ENCODE peak calls at places on chromosomes 4 and X, in five cellular contexts. G, T, J, E and V are unnamed samples.

GRCh38 chr4:126071346-126072333 is 756.9 kb downstream of the FAT4 start:
- DNase-seq in G (no peak), T (peak), J (no peak), E (no peak), V (no peak)

GRCh38 chr4:164337219-164337944 is 416.5 kb upstream of the SMIM31 start:
- DNase-seq in G (no peak), T (no peak), J (no peak), E (no peak), V (no peak)

GRCh38 chr4:98617358-98618047 is 40.9 kb downstream of the TSPAN5 start:
- DNase-seq in G (no peak), T (no peak), J (no peak), E (no peak), V (no peak)

GRCh38 chr4:80989921-80990544 is 40.5 kb upstream of the BMP3 start:
- DNase-seq in G (peak), T (peak), J (no peak), E (no peak), V (no peak)

GRCh38 chrX:69630147-69630546 is 14.2 kb downstream of the EDA start:
- DNase-seq in G (no peak), T (no peak), J (no peak), E (no peak), V (no peak)

GRCh38 chrX:84477114-84477513 is 25.1 kb downstream of the HDX start:
- DNase-seq in G (no peak), T (no peak), J (no peak), E (no peak), V (no peak)

GRCh38 chr4:79078339-79078738 is 139.1 kb upstream of the PAQR3 start:
- DNase-seq in G (no peak), T (peak), J (no peak), E (no peak), V (no peak)

GRCh38 chr4:177717407-177717806 is 275.2 kb upstream of the AGA start:
- DNase-seq in G (no peak), T (no peak), J (no peak), E (no peak), V (no peak)

GRCh38 chr4:172892300-172892699 is 276.3 kb upstream of the GALNT7 start:
- DNase-seq in G (peak), T (no peak), J (no peak), E (no peak), V (no peak)

GRCh38 chrX:119870626-119871131 is 854 bp downstream of the RNF113A start:
- DNase-seq in G (peak), T (peak), J (no peak), E (no peak), V (no peak)

GRCh38 chr4:142850478-142850877 is 4.4 kb upstream of the INPP4B start:
- DNase-seq in G (no peak), T (no peak), J (no peak), E (no peak), V (no peak)

GRCh38 chr4:130468340-130468739 is 1372.4 kb downstream of the C4orf33 start:
- DNase-seq in G (no peak), T (no peak), J (no peak), E (no peak), V (no peak)

GRCh38 chrX:28595346-28595745 is 8.1 kb downstream of the IL1RAPL1 start:
- DNase-seq in G (no peak), T (no peak), J (no peak), E (no peak), V (no peak)

GRCh38 chr4:111214371-111214770 is 591.5 kb upstream of the PITX2 start:
- DNase-seq in G (no peak), T (no peak), J (no peak), E (no peak), V (no peak)

GRCh38 chr4:38490753-38491446 is 173.1 kb upstream of the KLF3 start:
- DNase-seq in G (no peak), T (no peak), J (no peak), E (no peak), V (no peak)

GRCh38 chrX:150036641-150037040 is 98.3 kb upstream of the EOLA2 start:
- DNase-seq in G (no peak), T (no peak), J (no peak), E (no peak), V (no peak)

GRCh38 chr4:15331930-15332329 is 95.9 kb upstream of the C1QTNF7 start:
- DNase-seq in G (no peak), T (no peak), J (no peak), E (no peak), V (no peak)

GRCh38 chrX:1592128-1592862 is 891 bp downstream of the AKAP17A start:
- DNase-seq in G (peak), T (peak), J (no peak), E (no peak), V (peak)

GRCh38 chr4:22237155-22237751 is 278.6 kb downstream of the ADGRA3 start:
- DNase-seq in G (peak), T (peak), J (no peak), E (no peak), V (no peak)

GRCh38 chr4:1721666-1722550 is 587 bp downstream of the TACC3 start:
- DNase-seq in G (no peak), T (no peak), J (no peak), E (no peak), V (peak)

GRCh38 chr4:169626328-169627282 is 6.2 kb downstream of the CLCN3 start:
- DNase-seq in G (no peak), T (no peak), J (no peak), E (no peak), V (no peak)

GRCh38 chrX:39936886-39937770 is 160.6 kb downstream of the BCOR start:
- DNase-seq in G (no peak), T (no peak), J (no peak), E (no peak), V (no peak)
- TF ChIP-seq CTCF in G (no peak), T (no peak), J (no peak), E (no peak), V (no peak)

GRCh38 chr4:54217642-54218486 is 11.2 kb upstream of the PDGFRA start:
- DNase-seq in G (peak), T (peak), J (peak), E (peak), V (no peak)
- TF ChIP-seq CTCF in G (peak), T (peak), J (peak), E (peak), V (peak)

GRCh38 chrX:137342969-137343368 is 223.0 kb upstream of the ZIC3 start:
- DNase-seq in G (no peak), T (no peak), J (no peak), E (no peak), V (no peak)
- TF ChIP-seq CTCF in G (no peak), T (no peak), J (no peak), E (no peak), V (no peak)

DNA sequence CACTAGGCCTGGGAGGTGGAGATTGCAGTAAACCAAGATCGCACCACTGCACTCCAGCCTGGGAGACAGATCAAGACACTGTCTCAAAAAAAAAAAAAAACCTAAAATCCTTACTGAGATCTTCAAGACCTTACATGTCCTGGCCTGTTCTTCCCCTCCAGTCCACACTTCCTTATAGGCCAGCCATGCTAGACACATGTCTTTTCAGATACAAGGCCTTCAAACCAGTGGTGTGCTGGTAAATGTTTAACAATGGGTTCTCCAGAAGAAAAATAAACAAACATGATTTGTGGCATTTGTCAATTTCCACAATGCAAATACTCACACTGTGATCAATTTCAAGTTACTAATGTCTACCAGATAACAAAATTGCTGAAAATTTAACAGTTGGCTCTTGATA is 144.7 kb downstream of the ZNF674 start:
- DNase-seq in G (no peak), T (no peak), J (no peak), E (no peak), V (no peak)
- TF ChIP-seq CTCF in G (no peak), T (no peak), J (no peak), E (no peak), V (no peak)

GRCh38 chr4:88054229-88054628 is 46.8 kb downstream of the PKD2 start:
- DNase-seq in G (no peak), T (no peak), J (no peak), E (no peak), V (no peak)

GRCh38 chr4:88058295-88058694 is 50.9 kb downstream of the PKD2 start:
- DNase-seq in G (no peak), T (no peak), J (no peak), E (no peak), V (no peak)

GRCh38 chr4:88060431-88060830 is 53.0 kb downstream of the PKD2 start:
- DNase-seq in G (no peak), T (no peak), J (no peak), E (no peak), V (no peak)

GRCh38 chr4:88059781-88060180 is 52.3 kb downstream of the PKD2 start:
- DNase-seq in G (peak), T (no peak), J (no peak), E (no peak), V (no peak)

DNA sequence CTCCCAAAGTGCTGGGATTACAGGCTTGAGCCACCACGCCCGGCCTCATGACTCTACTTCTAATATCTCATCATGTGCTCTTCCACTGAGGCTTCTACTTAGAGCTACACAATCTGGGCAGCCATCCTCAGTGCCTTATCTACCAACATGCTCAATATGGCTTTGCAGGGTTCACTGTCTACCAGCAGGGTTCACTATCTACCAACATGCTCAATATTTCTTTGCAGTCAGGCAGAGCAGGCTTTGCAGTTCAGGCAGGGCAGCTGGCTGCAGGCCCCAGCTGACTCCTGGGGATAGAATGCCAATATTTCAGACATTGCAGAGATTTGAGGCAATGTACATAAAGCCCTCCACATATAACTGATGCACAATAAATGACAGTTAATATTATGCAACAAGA is 47.5 kb downstream of the PKD2 start:
- DNase-seq in G (peak), T (peak), J (no peak), E (no peak), V (no peak)
- TF ChIP-seq CTCF in G (peak), T (no peak), J (peak), E (no peak), V (peak)

GRCh38 chr4:41360214-41360910 is 103.6 kb downstream of the UCHL1 start:
- DNase-seq in G (peak), T (peak), J (peak), E (peak), V (no peak)

GRCh38 chr4:41359836-41360213 is 103.1 kb downstream of the UCHL1 start:
- DNase-seq in G (no peak), T (no peak), J (no peak), E (no peak), V (no peak)

GRCh38 chr4:41362647-41363383 is 106.1 kb downstream of the UCHL1 start:
- DNase-seq in G (no peak), T (no peak), J (no peak), E (no peak), V (no peak)

GRCh38 chr4:41361831-41362646 is 105.3 kb downstream of the UCHL1 start:
- DNase-seq in G (no peak), T (no peak), J (no peak), E (no peak), V (no peak)

GRCh38 chr4:41360911-41361830 is 104.4 kb downstream of the UCHL1 start:
- DNase-seq in G (peak), T (peak), J (peak), E (no peak), V (no peak)
- TF ChIP-seq CTCF in G (no peak), T (no peak), J (no peak), E (no peak), V (no peak)

GRCh38 chr4:105569014-105569850 is 16.8 kb downstream of the ARHGEF38 start:
- DNase-seq in G (no peak), T (no peak), J (no peak), E (no peak), V (no peak)

GRCh38 chr4:105572296-105572695 is 19.9 kb downstream of the ARHGEF38 start:
- DNase-seq in G (no peak), T (no peak), J (no peak), E (no peak), V (no peak)

GRCh38 chr4:105569851-105570207 is 17.4 kb downstream of the ARHGEF38 start:
- DNase-seq in G (no peak), T (no peak), J (no peak), E (no peak), V (no peak)
- TF ChIP-seq CTCF in G (no peak), T (no peak), J (no peak), E (no peak), V (no peak)